ENCODE peak calls at places on chromosome 19, in seven cellular contexts. T, O, B, E, D, S and J are unnamed samples.

GRCh38 chr19:13355356-13355755 is 150.9 kb downstream of the CACNA1A start:
- DNase-seq in E (no peak), S (no peak), O (no peak), B (no peak), T (no peak), D (no peak), J (no peak)

GRCh38 chr19:33204136-33204973 is 10.2 kb downstream of the LRP3 start:
- DNase-seq in S (no peak), T (no peak), E (no peak), D (no peak), O (peak; percentile 71), B (no peak), J (no peak)

GRCh38 chr19:51777570-51778460 is 16.8 kb downstream of the FPR2 start:
- DNase-seq in O (peak; percentile 73), T (peak; percentile 80), B (no peak), E (peak; percentile 44), S (no peak), D (peak; percentile 92), J (peak; percentile 67)

GRCh38 chr19:5665781-5666513 is 14.4 kb downstream of the MICOS13 start:
- DNase-seq in S (no peak), E (no peak), O (peak; percentile 26), T (peak; percentile 84), B (no peak), D (no peak), J (peak; percentile 74)

GRCh38 chr19:18558202-18558555 is 509 bp downstream of the KXD1 start:
- DNase-seq in D (no peak), E (no peak), T (no peak), S (no peak), B (no peak), O (no peak), J (no peak)

GRCh38 chr19:35228177-35228930 is at the start of gene FAM187B:
- DNase-seq in S (no peak), D (no peak), E (no peak), B (no peak), O (no peak), T (no peak), J (no peak)

GRCh38 chr19:29376855-29377354 is 148.9 kb upstream of the VSTM2B start:
- DNase-seq in D (no peak), B (no peak), T (no peak), S (no peak), E (no peak), O (no peak), J (no peak)

GRCh38 chr19:55156202-55157063 is 1.1 kb downstream of the TNNI3 start:
- DNase-seq in T (peak; percentile 44), O (peak; percentile 81), B (no peak), E (peak; percentile 57), S (no peak), D (peak; percentile 91), J (peak; percentile 50)

GRCh38 chr19:5147971-5148793 is 179.3 kb downstream of the KDM4B start:
- DNase-seq in D (no peak), E (peak; percentile 58), O (peak; percentile 65), B (no peak), T (no peak), S (peak; percentile 1), J (peak; percentile 69)

GRCh38 chr19:45340232-45340898 is at the start of gene KLC3:
- DNase-seq in T (no peak), O (no peak), S (no peak), B (no peak), D (peak; percentile 43), E (no peak), J (no peak)

GRCh38 chr19:31483226-31483857 is 134.1 kb upstream of the TSHZ3 start:
- DNase-seq in E (no peak), T (no peak), S (no peak), O (no peak), B (no peak), D (no peak), J (no peak)

GRCh38 chr19:27767234-27767633 is 1445.7 kb downstream of the UQCRFS1 start:
- DNase-seq in T (no peak), S (no peak), D (no peak), B (no peak), E (no peak), O (no peak), J (no peak)

GRCh38 chr19:45419396-45419795 is 4.3 kb downstream of the ERCC1 start:
- DNase-seq in T (no peak), B (no peak), D (no peak), S (no peak), O (no peak), E (no peak), J (no peak)

DNA sequence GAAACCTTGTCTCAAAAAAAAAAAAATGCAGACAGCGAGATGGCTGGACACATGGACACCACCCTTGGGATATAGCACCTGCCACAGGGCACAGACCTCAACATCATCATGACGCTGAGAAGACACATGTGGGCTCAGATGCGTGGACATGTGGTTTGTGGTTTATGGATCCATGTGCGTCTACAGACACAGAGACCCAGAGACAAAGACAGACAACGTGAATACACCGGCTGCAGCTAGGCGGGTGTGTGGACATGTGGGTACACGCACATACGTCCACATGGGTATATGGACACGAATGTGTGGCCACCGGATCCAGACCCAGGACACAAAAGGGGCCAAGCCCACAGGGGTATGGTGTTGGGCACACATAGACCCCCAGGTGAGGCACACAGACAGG is 1.3 kb downstream of the TNFSF14 start:
- DNase-seq in D (no peak), T (no peak), O (no peak), S (no peak), B (no peak), E (no peak), J (no peak)
- H3K4me3 ChIP-seq in D (no peak overlapping the region), T (no peak overlapping the region), O (no peak overlapping the region), S (peak overlapping the region; percentile 27), B (no peak overlapping the region), E (no peak overlapping the region), J (no peak overlapping the region)

DNA sequence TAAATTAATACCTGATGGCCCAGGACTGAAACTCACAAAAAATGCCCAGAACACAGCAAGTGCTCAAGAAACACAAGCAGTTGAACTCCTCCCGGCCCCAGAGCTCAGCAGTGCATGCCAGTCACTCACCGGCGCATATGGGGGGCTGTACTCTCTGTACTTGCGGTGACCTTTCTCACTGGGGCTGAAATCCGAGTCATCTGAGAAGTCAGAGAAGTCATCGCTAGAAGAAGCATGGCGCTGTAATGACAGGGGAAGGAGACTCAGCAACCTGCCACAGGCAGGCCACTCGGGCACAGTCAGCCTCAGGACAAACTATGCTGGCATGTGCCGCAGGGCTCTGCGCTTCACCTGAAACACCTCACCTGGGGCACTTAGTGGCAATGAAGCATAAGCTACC is 19.7 kb downstream of the ZC3H4 start:
- DNase-seq in E (no peak), O (peak; percentile 48), S (no peak), D (no peak), B (no peak), T (no peak), J (no peak)
- H3K27ac ChIP-seq in E (peak overlapping the region; percentile 69), O (no peak overlapping the region), S (peak overlapping the region; percentile 59), D (no peak overlapping the region), B (no peak overlapping the region), T (no peak overlapping the region), J (no peak overlapping the region)

DNA sequence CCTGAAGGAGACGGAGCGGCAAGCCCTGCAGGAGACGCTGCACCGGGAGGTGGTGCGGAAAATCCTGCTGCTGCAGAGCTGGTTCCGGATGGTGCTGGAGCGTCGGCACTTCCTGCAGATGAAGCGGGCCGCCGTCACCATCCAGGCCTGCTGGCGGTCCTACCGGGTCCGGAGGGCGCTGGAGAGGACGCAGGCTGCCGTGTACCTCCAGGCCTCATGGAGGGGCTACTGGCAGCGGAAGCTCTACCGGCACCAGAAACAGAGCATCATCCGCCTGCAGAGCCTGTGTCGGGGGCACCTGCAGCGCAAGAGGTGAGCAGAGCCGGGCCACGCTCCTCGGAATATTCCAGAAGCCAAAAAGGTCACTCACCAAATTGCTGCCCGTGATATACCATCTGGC is 22.4 kb upstream of the USE1 start:
- DNase-seq in B (no peak), D (no peak), T (no peak), O (peak; percentile 65), E (no peak), S (no peak), J (no peak)
- H3K4me3 ChIP-seq in B (no peak overlapping the region), D (no peak overlapping the region), T (no peak overlapping the region), O (no peak overlapping the region), E (no peak overlapping the region), S (no peak overlapping the region), J (no peak overlapping the region)

GRCh38 chr19:19627716-19628498 is at the start of gene LPAR2:
- DNase-seq in T (no peak), E (no peak), D (peak; percentile 81), B (peak; percentile 40), O (peak; percentile 87), S (no peak), J (no peak)

GRCh38 chr19:19627442-19627715 is 641 bp downstream of the LPAR2 start:
- DNase-seq in E (no peak), S (no peak), T (no peak), O (no peak), D (no peak), B (no peak), J (no peak)

GRCh38 chr19:19630062-19630414 is 2.0 kb upstream of the LPAR2 start:
- DNase-seq in O (peak; percentile 72), B (no peak), E (no peak), T (no peak), S (no peak), D (no peak), J (no peak)

GRCh38 chr19:19630426-19630825 is 2.4 kb upstream of the LPAR2 start:
- DNase-seq in D (no peak), B (no peak), T (no peak), O (no peak), E (no peak), S (no peak), J (no peak)

GRCh38 chr19:19628499-19629134 is 597 bp upstream of the LPAR2 start:
- DNase-seq in D (peak; percentile 93), S (no peak), E (no peak), T (peak; percentile 48), B (peak; percentile 60), O (peak; percentile 85), J (peak; percentile 58)
- H3K27ac ChIP-seq in D (peak overlapping the region; percentile 91), S (no peak overlapping the region), E (no peak overlapping the region), T (no peak overlapping the region), B (peak overlapping the region; percentile 69), O (no peak overlapping the region), J (no peak overlapping the region)

DNA sequence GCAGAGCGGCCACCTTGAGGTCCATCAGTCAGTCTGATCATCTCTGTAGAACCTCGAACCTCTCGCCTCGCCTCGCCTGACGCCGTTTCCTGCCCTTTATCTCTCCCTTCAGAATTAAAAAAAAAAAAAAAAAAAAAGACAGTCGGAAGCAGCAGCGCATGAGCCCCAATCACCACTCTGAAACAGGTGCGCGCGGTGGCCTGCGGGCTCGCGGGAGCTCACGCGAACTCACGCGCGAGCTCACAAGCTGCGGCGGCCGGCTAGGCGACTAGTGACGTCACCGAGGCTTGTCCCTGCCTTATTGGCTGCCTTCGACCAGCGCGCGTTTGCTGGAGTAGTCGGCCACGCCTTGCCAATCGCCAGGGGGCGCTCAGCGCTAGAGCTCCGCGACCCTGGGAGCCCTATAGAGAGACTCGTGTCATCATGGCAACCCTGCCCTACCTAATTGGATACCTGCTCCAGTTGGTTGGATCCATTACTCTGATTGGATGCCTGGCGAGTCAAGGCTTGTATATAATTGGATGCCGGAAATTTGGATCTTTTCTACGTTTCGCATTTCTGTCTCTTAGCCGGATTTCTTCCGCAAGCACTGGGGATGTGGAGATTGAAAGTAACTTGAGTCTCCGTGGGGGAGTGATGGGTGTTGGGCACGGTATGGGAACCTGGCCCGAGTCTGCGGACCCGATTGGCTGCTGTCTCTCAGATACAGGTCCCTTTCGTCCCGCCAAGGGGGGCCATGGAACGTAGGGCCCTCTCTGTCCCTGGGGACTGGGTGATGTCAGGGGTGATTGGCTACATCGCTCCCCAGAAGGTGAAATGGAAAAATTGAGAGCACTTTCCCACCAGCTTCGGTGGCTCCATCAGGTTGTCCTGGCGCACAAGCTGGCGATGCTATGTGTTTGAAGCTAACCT is 31.6 kb downstream of the SYT3 start:
- DNase-seq in B (no peak), T (peak; percentile 67), S (no peak), E (peak; percentile 58), D (peak; percentile 98), O (peak; percentile 91), J (peak; percentile 73)
- H3K4me3 ChIP-seq in B (no peak overlapping the region), T (no peak overlapping the region), S (no peak overlapping the region), E (no peak overlapping the region), D (no peak overlapping the region), O (no peak overlapping the region), J (no peak overlapping the region)